ENCODE peak calls at places on chromosomes 11 and 22, in ten cellular contexts. U, M, K, V, B, G, E, W, Y and S are unnamed samples.
A peak's percentile ranks its signal among the peaks of the same experiment; 100 is the strongest.

GRCh38 chr11:74680703-74681531 is 50.3 kb downstream of the CHRDL2 start:
- DNase-seq in U (no peak), M (peak; percentile 25), K (peak; percentile 53), V (peak; percentile 66), B (no peak), G (no peak), E (no peak), W (no peak), Y (no peak), S (no peak)

GRCh38 chr11:125625225-125625593 is 246 bp downstream of the CHEK1 start:
- DNase-seq in U (no peak), M (no peak), K (no peak), V (no peak), B (no peak), G (no peak), E (no peak), W (no peak), Y (no peak), S (no peak)

GRCh38 chr11:28528217-28528616 is 420.0 kb downstream of the METTL15 start:
- DNase-seq in U (no peak), M (no peak), K (no peak), V (no peak), B (no peak), G (no peak), E (no peak), W (no peak), Y (no peak), S (no peak)

GRCh38 chr11:74822187-74822586 is 73.5 kb downstream of the RNF169 start:
- DNase-seq in U (no peak), M (no peak), K (no peak), V (no peak), B (no peak), G (no peak), E (no peak), W (no peak), Y (no peak), S (peak; percentile 46)

GRCh38 chr22:16963189-16963945 is 44.7 kb downstream of the GAB4 start:
- DNase-seq in U (no peak), M (no peak), K (no peak), V (no peak), B (no peak), G (no peak), E (no peak), W (no peak), Y (no peak), S (no peak)

GRCh38 chr11:65216830-65217229 is 35.1 kb downstream of the CAPN1 start:
- DNase-seq in U (no peak), M (no peak), K (peak; percentile 21), V (no peak), B (no peak), G (no peak), E (no peak), W (no peak), Y (no peak), S (no peak)

GRCh38 chr11:33667819-33668467 is 32.7 kb downstream of the C11orf91 start:
- DNase-seq in U (no peak), M (no peak), K (no peak), V (no peak), B (no peak), G (no peak), E (no peak), W (no peak), Y (no peak), S (no peak)

GRCh38 chr22:44765571-44766285 is 13.4 kb downstream of the ARHGAP8 start:
- DNase-seq in U (no peak), M (no peak), K (no peak), V (no peak), B (no peak), G (no peak), E (no peak), W (no peak), Y (no peak), S (no peak)

GRCh38 chr11:68988486-68988885 is 7.7 kb upstream of the MRGPRD start:
- DNase-seq in U (no peak), M (no peak), K (no peak), V (no peak), B (no peak), G (no peak), E (no peak), W (no peak), Y (no peak), S (no peak)
- H3K4me3 ChIP-seq in U (no peak overlapping the region), M (no peak overlapping the region), K (no peak overlapping the region), V (no peak overlapping the region), B (no peak overlapping the region), G (no peak overlapping the region), E (no peak overlapping the region), W (no peak overlapping the region), Y (no peak overlapping the region), S (no peak overlapping the region)

GRCh38 chr22:50236731-50237409 is 8.0 kb downstream of the TUBGCP6 start:
- DNase-seq in U (no peak), M (no peak), K (no peak), V (no peak), B (no peak), G (no peak), E (peak; percentile 31), W (no peak), Y (no peak), S (no peak)
- H3K27me3 ChIP-seq in U (no peaks in the 10 kb centered on the region), M (no peaks in the 10 kb centered on the region), K (no peaks in the 10 kb centered on the region), V (no peaks in the 10 kb centered on the region), B (no peaks in the 10 kb centered on the region), G (no peaks in the 10 kb centered on the region), E (no peaks in the 10 kb centered on the region), W (no peaks in the 10 kb centered on the region), Y (peaks cover 3% of the 10 kb centered on the region), S (no peaks in the 10 kb centered on the region)

GRCh38 chr11:43921561-43922294 is 20.7 kb upstream of the C11orf96 start:
- DNase-seq in U (no peak), M (no peak), K (no peak), V (no peak), B (no peak), G (no peak), E (no peak), W (no peak), Y (no peak), S (peak; percentile 59)

GRCh38 chr11:43917851-43918250 is 24.6 kb upstream of the C11orf96 start:
- DNase-seq in U (no peak), M (no peak), K (no peak), V (no peak), B (no peak), G (no peak), E (no peak), W (no peak), Y (no peak), S (no peak)

GRCh38 chr11:43920598-43921419 is 21.6 kb upstream of the C11orf96 start:
- DNase-seq in U (no peak), M (peak; percentile 90), K (peak; percentile 93), V (no peak), B (peak; percentile 86), G (no peak), E (no peak), W (peak; percentile 58), Y (no peak), S (peak; percentile 92)

GRCh38 chr11:43918662-43919061 is 23.8 kb upstream of the C11orf96 start:
- DNase-seq in U (no peak), M (no peak), K (no peak), V (no peak), B (no peak), G (no peak), E (no peak), W (no peak), Y (no peak), S (no peak)

DNA sequence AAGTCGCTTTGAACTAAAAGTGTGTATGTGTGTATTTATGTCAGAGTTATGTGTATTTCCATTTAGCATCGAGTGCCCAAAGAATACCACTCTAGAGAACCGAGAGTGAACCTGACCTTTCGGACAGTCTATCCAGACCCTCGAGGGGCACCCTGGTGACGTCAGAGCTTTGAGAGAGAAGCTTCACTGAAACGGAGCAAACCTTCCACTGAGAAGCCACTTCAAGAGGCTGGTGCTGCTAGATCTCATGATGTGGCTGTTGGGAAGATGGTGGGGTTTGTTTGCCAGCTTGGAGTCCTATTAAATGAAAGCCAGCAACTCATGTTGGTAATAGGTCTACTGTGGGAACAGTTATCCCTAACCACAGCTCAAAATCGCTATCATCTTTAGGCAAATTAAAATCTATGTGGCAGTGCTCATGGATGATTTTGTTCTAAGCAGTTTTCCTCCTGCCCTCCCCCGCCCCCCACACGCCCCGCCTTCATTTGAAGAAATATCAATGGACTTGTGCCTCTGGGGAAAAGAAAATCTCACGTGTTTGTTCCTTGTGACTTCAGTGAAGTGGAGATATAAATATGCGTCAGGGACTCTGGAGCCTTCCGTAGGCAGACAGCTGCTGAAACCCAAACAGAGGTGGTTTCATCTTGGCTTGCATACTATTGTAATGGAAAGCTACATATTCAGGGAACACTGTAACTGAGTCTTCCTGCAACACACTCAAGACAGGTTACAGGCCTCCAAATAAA is 22.4 kb upstream of the C11orf96 start:
- DNase-seq in U (no peak), M (peak; percentile 80), K (peak; percentile 84), V (no peak), B (no peak), G (no peak), E (no peak), W (no peak), Y (no peak), S (no peak)
- H3K27ac ChIP-seq in U (peak overlapping the region; percentile 53), M (peak overlapping the region; percentile 96), K (peak overlapping the region; percentile 95), V (no peak overlapping the region), B (no peak overlapping the region), G (peak overlapping the region; percentile 100), E (no peak overlapping the region), W (no peak overlapping the region), Y (no peak overlapping the region), S (peak overlapping the region; percentile 53)

GRCh38 chr11:105609832-105610781 is at the start of gene GRIA4:
- DNase-seq in U (peak; percentile 9), M (no peak), K (peak; percentile 64), V (peak; percentile 79), B (no peak), G (peak; percentile 79), E (peak; percentile 76), W (no peak), Y (peak; percentile 64), S (no peak)

GRCh38 chr11:105610796-105611361 is 1.0 kb downstream of the GRIA4 start:
- DNase-seq in U (no peak), M (no peak), K (no peak), V (no peak), B (no peak), G (no peak), E (peak; percentile 13), W (no peak), Y (no peak), S (no peak)

GRCh38 chr11:105611837-105612480 is 2.1 kb downstream of the GRIA4 start:
- DNase-seq in U (no peak), M (no peak), K (no peak), V (no peak), B (no peak), G (peak; percentile 19), E (peak; percentile 46), W (no peak), Y (no peak), S (no peak)

GRCh38 chr11:105611414-105611813 is 1.5 kb downstream of the GRIA4 start:
- DNase-seq in U (no peak), M (no peak), K (no peak), V (no peak), B (no peak), G (peak; percentile 8), E (no peak), W (no peak), Y (no peak), S (no peak)

DNA sequence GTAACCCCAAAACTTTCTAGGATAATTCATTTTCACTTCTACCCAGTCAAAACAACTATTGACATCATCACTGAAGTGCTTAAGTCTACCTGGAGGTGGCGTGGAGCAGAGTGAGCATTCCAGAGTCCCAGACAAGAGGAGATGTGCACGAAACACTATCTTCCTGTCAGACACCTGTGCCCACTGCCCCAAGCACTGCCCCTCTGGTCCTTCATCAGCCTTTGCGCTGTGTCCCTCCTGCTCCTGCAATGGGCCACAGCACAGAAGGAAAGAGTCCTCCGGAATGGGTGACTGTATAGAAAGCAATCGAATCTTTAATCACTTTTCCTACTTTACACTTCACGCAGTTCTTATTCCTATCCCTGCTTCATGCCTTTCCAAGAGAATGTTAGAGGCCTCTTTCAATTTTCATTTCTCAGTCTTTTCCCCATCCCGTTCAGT is 512 bp upstream of the GRIA4 start:
- DNase-seq in U (no peak), M (no peak), K (no peak), V (no peak), B (peak; percentile 23), G (peak; percentile 59), E (peak; percentile 63), W (no peak), Y (no peak), S (no peak)
- H3K4me3 ChIP-seq in U (no peak overlapping the region), M (no peak overlapping the region), K (no peak overlapping the region), V (no peak overlapping the region), B (no peak overlapping the region), G (peak overlapping the region; percentile 32), E (peak overlapping the region; percentile 58), W (no peak overlapping the region), Y (no peak overlapping the region), S (no peak overlapping the region)